ENCODE peak calls at places on chromosome 20, in four cellular contexts. One of them, this sample, is unnamed.

GRCh38 chr20:18287546-18287914 is 797 bp upstream of the ZNF133 start:
- DNase-seq in EH: no peak
- DNase-seq in HTR-8/SVneo: no peak
- DNase-seq in T-cell: no peak
- DNase-seq in this sample: no peak

GRCh38 chr20:48040491-48040890 is 255.2 kb upstream of the SULF2 start:
- DNase-seq in EH: no peak
- DNase-seq in HTR-8/SVneo: no peak
- DNase-seq in T-cell: no peak
- DNase-seq in this sample: no peak

GRCh38 chr20:9660236-9660868 is 146.0 kb downstream of the LAMP5 start:
- DNase-seq in EH: peak
- DNase-seq in HTR-8/SVneo: no peak
- DNase-seq in T-cell: no peak
- DNase-seq in this sample: no peak

GRCh38 chr20:58963060-58963584 is 17.9 kb upstream of the NELFCD start:
- DNase-seq in EH: no peak
- DNase-seq in HTR-8/SVneo: no peak
- DNase-seq in T-cell: no peak
- DNase-seq in this sample: no peak

GRCh38 chr20:1005452-1006027 is 3.4 kb upstream of the RSPO4 start:
- DNase-seq in EH: peak
- DNase-seq in HTR-8/SVneo: peak
- DNase-seq in T-cell: no peak
- DNase-seq in this sample: no peak

GRCh38 chr20:18310592-18310991 is 22.3 kb downstream of the ZNF133 start:
- DNase-seq in EH: no peak
- DNase-seq in HTR-8/SVneo: no peak
- DNase-seq in T-cell: no peak
- DNase-seq in this sample: no peak

GRCh38 chr20:699811-700338 is 24.3 kb upstream of the SCRT2 start:
- DNase-seq in EH: no peak
- DNase-seq in HTR-8/SVneo: no peak
- DNase-seq in T-cell: no peak
- DNase-seq in this sample: peak

GRCh38 chr20:34124469-34125249 is 12.6 kb upstream of the EIF2S2 start:
- DNase-seq in EH: no peak
- DNase-seq in HTR-8/SVneo: no peak
- DNase-seq in T-cell: no peak
- DNase-seq in this sample: no peak

GRCh38 chr20:19440660-19441527 is 228.5 kb downstream of the SLC24A3 start:
- DNase-seq in EH: no peak
- DNase-seq in HTR-8/SVneo: no peak
- DNase-seq in T-cell: no peak
- DNase-seq in this sample: no peak

GRCh38 chr20:53157443-53158408 is 185.6 kb downstream of the TSHZ2 start:
- DNase-seq in EH: peak
- DNase-seq in HTR-8/SVneo: no peak
- DNase-seq in T-cell: no peak
- DNase-seq in this sample: no peak

GRCh38 chr20:63082308-63082938 is 75.7 kb upstream of the BHLHE23 start:
- DNase-seq in EH: peak
- DNase-seq in HTR-8/SVneo: peak
- DNase-seq in T-cell: no peak
- DNase-seq in this sample: no peak

GRCh38 chr20:64030371-64031134 is 5.4 kb upstream of the C20orf204 start:
- DNase-seq in EH: no peak
- DNase-seq in HTR-8/SVneo: no peak
- DNase-seq in T-cell: no peak
- DNase-seq in this sample: no peak

GRCh38 chr20:61933951-61934715 is 131.5 kb downstream of the TAF4 start:
- DNase-seq in EH: no peak
- DNase-seq in HTR-8/SVneo: no peak
- DNase-seq in T-cell: no peak
- DNase-seq in this sample: no peak

GRCh38 chr20:38889050-38889449 is 37.2 kb upstream of the FAM83D start:
- DNase-seq in EH: no peak
- DNase-seq in HTR-8/SVneo: no peak
- DNase-seq in T-cell: no peak
- DNase-seq in this sample: no peak

GRCh38 chr20:9147553-9148024 is 78.7 kb downstream of the PLCB4 start:
- DNase-seq in EH: peak
- DNase-seq in HTR-8/SVneo: peak
- DNase-seq in T-cell: no peak
- DNase-seq in this sample: no peak

This sample was measured in cerebellar nuclear complex.